ENCODE peak calls at places on chromosomes 3 and 15, in nine cellular contexts. V is NCI-H2171 treated with DMSO at 0.1 percent for 48 hours; P is GM03348; B is GM18507; Q is stimulated activated CD4-positive, alpha-beta T cell treated with anti-CD3 and anti-CD28 coated beads, TNF-alpha, amount 100 ng/mL, for 24 hours; I is tibial artery; S is activated effector memory CD4-positive, alpha-beta T cell treated with anti-CD3 and anti-CD28 coated beads, Interleukin-2, amount 50 U/mL, for 16 hours; N is T47D; T is HuH-7.5. G is an unnamed sample.

GRCh38 chr3:56884387-56884786 is 82.6 kb upstream of the ARHGEF3 start:
- DNase-seq in T (no peak), P (no peak), S (no peak), Q (no peak), N (peak; percentile 8), B (no peak), I (no peak), V (no peak), G (peak; percentile 10)

GRCh38 chr15:69592954-69593353 is 140.3 kb downstream of the RPLP1 start:
- DNase-seq in I (no peak), B (no peak), N (no peak), T (no peak), S (no peak), V (no peak), P (no peak), Q (no peak), G (no peak)

GRCh38 chr3:43919067-43919466 is 228.3 kb downstream of the ABHD5 start:
- DNase-seq in T (no peak), B (no peak), V (no peak), I (no peak), P (peak; percentile 39), Q (no peak), N (no peak), S (no peak), G (no peak)

GRCh38 chr15:89801471-89802205 is 13.0 kb downstream of the ANPEP start:
- DNase-seq in Q (no peak), N (no peak), S (no peak), P (no peak), T (no peak), B (no peak), I (no peak), V (no peak), G (no peak)

GRCh38 chr3:180860180-180860858 is 52.2 kb upstream of the FXR1 start:
- DNase-seq in I (no peak), T (no peak), P (no peak), S (no peak), Q (no peak), B (no peak), V (no peak), N (no peak), G (no peak)

GRCh38 chr3:174529298-174529697 is 329.8 kb upstream of the NAALADL2 start:
- DNase-seq in S (no peak), V (no peak), Q (no peak), N (no peak), I (no peak), B (no peak), P (no peak), T (no peak), G (no peak)

GRCh38 chr15:58043192-58043903 is 22.2 kb downstream of the ALDH1A2 start:
- DNase-seq in V (peak; percentile 16), T (no peak), Q (no peak), S (peak; percentile 74), B (no peak), I (no peak), P (peak; percentile 37), N (no peak), G (peak; percentile 27)

GRCh38 chr15:67085818-67086649 is 20.6 kb downstream of the SMAD3 start:
- DNase-seq in P (peak; percentile 81), T (no peak), Q (no peak), N (no peak), S (no peak), B (no peak), V (no peak), I (no peak), G (no peak)

GRCh38 chr3:44076221-44076829 is 165.4 kb upstream of the TOPAZ1 start:
- DNase-seq in T (no peak), P (no peak), B (no peak), Q (no peak), V (no peak), S (no peak), I (no peak), N (no peak), G (no peak)

GRCh38 chr3:157131861-157132260 is 28.1 kb downstream of the CCNL1 start:
- DNase-seq in B (no peak), V (no peak), S (no peak), P (peak; percentile 32), N (no peak), Q (no peak), I (no peak), T (no peak), G (no peak)

GRCh38 chr3:130699765-130700164 is 46.9 kb downstream of the PIK3R4 start:
- DNase-seq in I (no peak), V (peak; percentile 51), Q (no peak), B (peak; percentile 7), N (peak; percentile 11), P (peak; percentile 29), T (peak; percentile 16), S (no peak), G (no peak)

GRCh38 chr15:29888651-29889050 is 66.4 kb upstream of the TJP1 start:
- DNase-seq in B (no peak), T (peak; percentile 7), I (no peak), S (no peak), N (no peak), V (no peak), P (peak; percentile 15), Q (no peak), G (no peak)

GRCh38 chr3:78986702-78987101 is 781.1 kb downstream of the ROBO1 start:
- DNase-seq in P (no peak), B (no peak), V (no peak), T (no peak), S (no peak), I (no peak), Q (no peak), N (no peak), G (no peak)

GRCh38 chr3:52429779-52430415 is 15.0 kb downstream of the SEMA3G start:
- DNase-seq in B (no peak), S (peak; percentile 34), N (no peak), V (no peak), P (no peak), Q (no peak), T (no peak), I (peak; percentile 48), G (no peak)

GRCh38 chr15:85037617-85038016 is 56.0 kb downstream of the PDE8A start:
- DNase-seq in V (no peak), B (no peak), S (no peak), Q (no peak), N (no peak), T (no peak), I (no peak), P (no peak), G (no peak)

GRCh38 chr15:35545316-35545824 is 595 bp downstream of the DPH6 start:
- DNase-seq in B (no peak), N (no peak), P (peak; percentile 38), I (peak; percentile 69), T (peak; percentile 8), S (peak; percentile 63), Q (peak; percentile 3), V (peak; percentile 74), G (peak; percentile 25)

GRCh38 chr3:196947136-196947859 is 5.0 kb upstream of the NCBP2 start:
- DNase-seq in S (no peak), T (no peak), B (no peak), I (no peak), P (peak; percentile 18), Q (no peak), N (peak; percentile 30), V (no peak), G (no peak)

GRCh38 chr15:30992073-30992363 is 590 bp upstream of the MTMR10 start:
- DNase-seq in Q (no peak), B (no peak), T (peak; percentile 14), S (no peak), P (no peak), N (no peak), I (no peak), V (no peak), G (no peak)

GRCh38 chr3:101574388-101575156 is 592 bp downstream of the PCNP start:
- DNase-seq in T (peak; percentile 45), I (peak; percentile 68), V (peak; percentile 86), Q (peak; percentile 22), B (peak; percentile 15), S (no peak), N (no peak), P (peak; percentile 44), G (peak; percentile 46)

GRCh38 chr3:58230876-58231552 is 6.6 kb upstream of the ABHD6 start:
- DNase-seq in S (no peak), V (no peak), N (no peak), T (no peak), B (no peak), I (no peak), P (no peak), Q (no peak), G (no peak)

GRCh38 chr15:87369269-87369668 is 887.3 kb downstream of the NTRK3 start:
- DNase-seq in N (no peak), B (no peak), P (peak; percentile 70), V (no peak), S (no peak), I (no peak), Q (no peak), T (no peak), G (no peak)

GRCh38 chr15:31474059-31474868 is 147.6 kb downstream of the KLF13 start:
- DNase-seq in V (no peak), N (no peak), B (no peak), I (peak; percentile 31), P (no peak), S (peak; percentile 42), Q (no peak), T (no peak), G (no peak)

GRCh38 chr3:117706731-117707130 is 997.2 kb downstream of the TUSC7 start:
- DNase-seq in S (no peak), P (no peak), T (no peak), I (no peak), Q (no peak), V (no peak), N (no peak), B (no peak), G (no peak)

GRCh38 chr3:192930585-192930984 is 12.9 kb upstream of the MB21D2 start:
- DNase-seq in I (no peak), Q (no peak), N (no peak), V (peak; percentile 76), P (no peak), B (no peak), S (no peak), T (no peak), G (no peak)

GRCh38 chr15:66253296-66253642 is 281 bp downstream of the MEGF11 start:
- DNase-seq in B (no peak), V (no peak), T (no peak), P (no peak), N (no peak), Q (no peak), S (no peak), I (no peak), G (no peak)

GRCh38 chr15:81897011-81897677 is 148.7 kb downstream of the MEX3B start:
- DNase-seq in S (no peak), N (no peak), P (peak; percentile 60), I (no peak), B (no peak), Q (no peak), T (no peak), V (no peak), G (no peak)

GRCh38 chr3:66822059-66823009 is 175.8 kb upstream of the KBTBD8 start:
- DNase-seq in T (peak; percentile 5), B (peak; percentile 33), Q (peak; percentile 34), S (peak; percentile 87), N (peak; percentile 8), V (peak; percentile 26), P (peak; percentile 65), I (no peak), G (peak; percentile 70)

GRCh38 chr15:68626739-68627138 is 47.9 kb downstream of the CORO2B start:
- DNase-seq in V (no peak), S (no peak), Q (no peak), B (no peak), I (no peak), N (no peak), P (no peak), T (no peak), G (no peak)

GRCh38 chr3:183159319-183159718 is 3.2 kb downstream of the LAMP3 start:
- DNase-seq in Q (no peak), B (no peak), N (peak; percentile 59), V (peak; percentile 35), I (no peak), S (no peak), T (peak; percentile 43), P (no peak), G (no peak)

GRCh38 chr15:57306944-57307411 is 69.3 kb upstream of the CGNL1 start:
- DNase-seq in Q (no peak), T (no peak), B (no peak), P (peak; percentile 25), I (no peak), N (no peak), S (peak; percentile 61), V (no peak), G (no peak)